ENCODE peak calls at places on chromosomes 1 and 21, in four cellular contexts. G is GM23248, B is H1, Y is fibroblast of lung. E is an unnamed sample. For H3K4me1, the result is how much of the 10 kb centered on the place peaks cover.

GRCh38 chr21:34189506-34189905 is 116.1 kb downstream of the MRPS6 start:
- DNase-seq in Y (no peak), B (no peak), G (no peak), E (no peak)

GRCh38 chr1:23867542-23867952 is 543 bp downstream of the FUCA1 start:
- DNase-seq in G (no peak), Y (no peak), B (no peak), E (no peak)

GRCh38 chr1:78004719-78005346 is at the start of gene DNAJB4:
- DNase-seq in Y (peak), G (peak), B (no peak), E (peak)

GRCh38 chr1:49102752-49103151 is 326.1 kb upstream of the BEND5 start:
- DNase-seq in B (no peak), Y (peak), G (peak), E (no peak)

GRCh38 chr1:3831689-3832088 is 25.3 kb downstream of the CEP104 start:
- DNase-seq in G (peak), Y (no peak), B (no peak), E (no peak)

GRCh38 chr1:40185951-40186864 is 25.0 kb downstream of the RLF start:
- DNase-seq in Y (peak), B (no peak), G (peak), E (no peak)

GRCh38 chr1:25239681-25240541 is 7.3 kb downstream of the RSRP1 start:
- DNase-seq in B (peak), Y (peak), G (peak), E (peak)

GRCh38 chr1:184152502-184152901 is 101.0 kb downstream of the TSEN15 start:
- DNase-seq in G (peak), B (no peak), Y (peak), E (no peak)

GRCh38 chr21:36150192-36150711 is 6.4 kb upstream of the DOP1B start:
- DNase-seq in B (no peak), Y (peak), G (peak), E (no peak)

GRCh38 chr1:231934797-231935196 is 308.2 kb downstream of the DISC1 start:
- DNase-seq in G (no peak), B (no peak), Y (peak), E (no peak)

GRCh38 chr1:77552626-77553025 is 129.8 kb downstream of the ZZZ3 start:
- DNase-seq in B (no peak), Y (no peak), G (no peak), E (no peak)

GRCh38 chr1:182157187-182157586 is 95.7 kb upstream of the ZNF648 start:
- DNase-seq in B (no peak), Y (no peak), G (no peak), E (no peak)

GRCh38 chr1:28921286-28921869 is 7.0 kb downstream of the EPB41 start:
- DNase-seq in B (no peak), G (no peak), Y (no peak), E (no peak)
- H3K4me2 ChIP-seq in B (no peak), G (no peak), Y (no peak), E (no peak)

GRCh38 chr1:228863776-228864175 is 128.5 kb downstream of the RHOU start:
- DNase-seq in B (no peak), G (no peak), Y (no peak), E (no peak)

GRCh38 chr1:228867093-228867950 is 132.0 kb downstream of the RHOU start:
- DNase-seq in G (no peak), B (no peak), Y (peak), E (no peak)

GRCh38 chr1:228866498-228866897 is 131.2 kb downstream of the RHOU start:
- DNase-seq in G (no peak), Y (no peak), B (no peak), E (no peak)

GRCh38 chr1:228867951-228868730 is 132.9 kb downstream of the RHOU start:
- DNase-seq in G (no peak), Y (no peak), B (no peak), E (no peak)

DNA sequence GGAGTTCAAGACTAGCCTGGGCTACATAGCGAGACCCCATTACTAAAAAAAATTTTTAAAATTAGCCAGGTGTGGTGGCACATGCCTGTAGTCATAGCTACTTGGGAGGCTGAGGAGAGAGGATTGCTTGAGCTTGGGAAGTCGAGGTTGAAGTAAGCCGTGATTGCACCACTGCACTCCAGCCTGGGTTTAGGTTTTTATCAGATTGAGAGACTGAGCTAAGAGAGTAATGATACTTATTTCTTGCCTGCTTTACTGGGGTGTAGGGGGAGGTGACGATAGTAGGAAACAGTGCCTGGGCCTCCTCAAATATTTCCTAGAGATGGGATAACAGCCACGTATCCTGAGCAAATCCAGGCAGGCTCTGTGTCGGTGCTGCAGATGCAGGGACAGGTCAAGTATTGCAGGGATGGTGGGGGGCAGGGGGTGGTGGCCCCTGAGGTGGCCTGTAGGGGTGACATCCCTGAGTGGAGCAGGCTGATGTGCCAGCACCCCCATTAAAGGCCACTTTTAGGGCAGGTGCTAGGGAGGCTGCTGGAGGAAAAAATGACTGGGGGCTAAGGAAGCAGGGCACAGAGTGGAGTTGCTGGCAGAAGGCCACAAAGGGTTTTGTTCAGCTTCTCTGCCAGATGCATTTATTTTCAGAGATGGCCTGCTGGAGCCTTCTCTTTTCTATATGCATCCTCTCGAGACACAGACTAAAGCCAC is 130.5 kb downstream of the RHOU start:
- DNase-seq in B (no peak), G (no peak), Y (no peak), E (no peak)
- H3K4me1 ChIP-seq in B (under half), G (under half), Y (under half), E (under half)

GRCh38 chr1:27601321-27601770 is 2.6 kb downstream of the AHDC1 start:
- DNase-seq in G (peak), Y (no peak), B (no peak), E (no peak)

GRCh38 chr1:27598902-27599528 is 4.9 kb downstream of the AHDC1 start:
- DNase-seq in B (no peak), G (peak), Y (peak), E (no peak)

GRCh38 chr1:27599605-27600499 is 4.1 kb downstream of the AHDC1 start:
- DNase-seq in B (no peak), Y (no peak), G (no peak), E (no peak)

GRCh38 chr1:27601771-27602509 is 2.0 kb downstream of the AHDC1 start:
- DNase-seq in G (peak), Y (peak), B (no peak), E (peak)

GRCh38 chr1:27600500-27601175 is 3.3 kb downstream of the AHDC1 start:
- DNase-seq in G (no peak), Y (peak), B (no peak), E (no peak)
- H3K4me2 ChIP-seq in G (peak), Y (peak), B (no peak), E (no peak)

DNA sequence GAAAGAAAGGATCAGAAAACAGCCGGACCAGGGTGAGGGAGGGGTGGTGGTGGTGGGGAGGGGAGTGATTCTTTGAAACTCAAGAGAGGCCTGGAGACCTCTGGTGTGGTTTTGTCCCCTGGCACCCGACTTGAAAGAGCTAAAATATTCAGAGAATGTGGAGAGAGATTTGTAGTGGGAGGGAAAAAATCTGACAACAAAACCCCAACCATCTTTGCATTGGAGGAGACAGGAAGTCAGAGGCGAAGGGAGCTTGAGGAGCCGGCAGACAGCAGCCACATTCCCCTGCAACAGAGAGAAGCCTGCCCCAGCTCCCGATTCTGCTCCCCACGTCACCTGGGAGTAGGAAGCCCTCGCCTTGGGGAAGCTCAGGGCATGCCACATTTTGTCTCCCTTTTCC is 85.0 kb downstream of the ITPKB start:
- DNase-seq in G (peak), Y (peak), B (peak), E (no peak)
- H3K4me1 ChIP-seq in G (under half), Y (under half), B (under half), E (under half)

DNA sequence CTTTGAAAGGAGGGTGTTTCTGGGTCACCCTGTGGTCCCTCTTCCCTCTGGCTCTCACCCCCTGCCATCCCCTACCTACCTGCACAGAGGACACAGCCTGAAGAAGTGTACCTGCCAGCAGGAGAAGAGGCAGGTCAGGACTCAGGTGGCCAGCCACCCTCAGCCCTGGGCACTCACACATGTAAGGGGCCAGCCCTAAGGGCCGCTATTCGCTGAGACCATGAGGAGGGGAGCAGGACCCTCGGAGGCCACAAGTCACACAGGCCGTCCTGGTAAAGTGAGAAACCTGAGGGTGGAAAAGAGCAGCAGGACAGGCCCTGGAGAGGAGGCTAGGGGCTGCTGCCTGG is 1.2 kb downstream of the ZNF692 start:
- DNase-seq in Y (no peak), G (no peak), B (no peak), E (no peak)
- H3K4me2 ChIP-seq in Y (peak), G (peak), B (peak), E (peak)

GRCh38 chr1:108051625-108052382 is 86.8 kb upstream of the VAV3 start:
- DNase-seq in B (no peak), G (no peak), Y (no peak), E (no peak)
- H3K4me1 ChIP-seq in B (under half), G (under half), Y (under half), E (under half)

GRCh38 chr1:39132505-39133339 is 71.8 kb upstream of the MACF1 start:
- DNase-seq in B (peak), G (no peak), Y (peak), E (peak)
- H3K4me2 ChIP-seq in B (peak), G (no peak), Y (peak), E (peak)

DNA sequence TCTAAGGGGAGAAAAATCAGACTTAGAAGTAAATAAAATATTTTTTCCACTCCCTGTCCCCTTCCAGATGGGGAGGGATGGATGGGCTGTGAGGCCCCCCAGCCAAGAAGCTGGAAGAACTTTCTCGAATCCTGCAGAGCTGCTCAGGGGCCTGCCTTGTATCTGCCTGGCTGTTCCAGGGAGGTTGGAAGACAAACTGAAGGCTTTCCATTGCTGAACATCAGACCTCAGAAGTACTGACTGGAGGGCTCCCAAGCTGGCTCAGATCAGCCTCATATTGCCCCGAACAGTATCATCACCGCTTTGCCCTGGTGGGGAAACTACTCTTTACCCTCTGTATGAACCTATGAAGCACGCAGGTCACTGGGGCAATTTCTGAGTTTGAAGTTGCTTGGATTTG is 12.4 kb upstream of the F3 start:
- DNase-seq in G (no peak), Y (no peak), B (no peak), E (peak)
- H3K4me1 ChIP-seq in G (under half), Y (under half), B (under half), E (under half)

E was measured in PC-9.